ENCODE peak calls at places on chromosomes 2 and 18, in nine cellular contexts. One of them, this sample, is unnamed.

GRCh38 chr2:124437811-124438210 is 412.7 kb downstream of the CNTNAP5 start:
- DNase-seq in Daoy: no peak
- DNase-seq in AG04449: no peak
- DNase-seq in fibroblast of the aortic adventitia: no peak
- DNase-seq in prostate gland: no peak
- DNase-seq in activated naive CD4-positive, alpha-beta T cell: no peak
- DNase-seq in foreskin keratinocyte: no peak
- DNase-seq in HTR-8/SVneo: no peak
- DNase-seq in stimulated activated CD4-positive, alpha-beta T cell treated with anti-CD3 and anti-CD28 coated beads, TNF-alpha, amount 100 ng/mL, for 1 hour: no peak
- DNase-seq in this sample: no peak

GRCh38 chr2:134070281-134070731 is 183.6 kb upstream of the MGAT5 start:
- DNase-seq in Daoy: peak; percentile 43
- DNase-seq in AG04449: no peak
- DNase-seq in fibroblast of the aortic adventitia: no peak
- DNase-seq in prostate gland: no peak
- DNase-seq in activated naive CD4-positive, alpha-beta T cell: no peak
- DNase-seq in foreskin keratinocyte: no peak
- DNase-seq in HTR-8/SVneo: no peak
- DNase-seq in stimulated activated CD4-positive, alpha-beta T cell treated with anti-CD3 and anti-CD28 coated beads, TNF-alpha, amount 100 ng/mL, for 1 hour: no peak
- DNase-seq in this sample: peak; percentile 25

GRCh38 chr2:217058791-217059755 is 199.2 kb upstream of the TNP1 start:
- DNase-seq in Daoy: no peak
- DNase-seq in AG04449: no peak
- DNase-seq in fibroblast of the aortic adventitia: no peak
- DNase-seq in prostate gland: no peak
- DNase-seq in activated naive CD4-positive, alpha-beta T cell: no peak
- DNase-seq in foreskin keratinocyte: peak; percentile 57
- DNase-seq in HTR-8/SVneo: no peak
- DNase-seq in stimulated activated CD4-positive, alpha-beta T cell treated with anti-CD3 and anti-CD28 coated beads, TNF-alpha, amount 100 ng/mL, for 1 hour: no peak
- DNase-seq in this sample: no peak

GRCh38 chr2:109162999-109163398 is 34.0 kb downstream of the SH3RF3 start:
- DNase-seq in Daoy: peak; percentile 86
- DNase-seq in AG04449: no peak
- DNase-seq in fibroblast of the aortic adventitia: peak; percentile 68
- DNase-seq in prostate gland: no peak
- DNase-seq in activated naive CD4-positive, alpha-beta T cell: no peak
- DNase-seq in foreskin keratinocyte: no peak
- DNase-seq in HTR-8/SVneo: no peak
- DNase-seq in stimulated activated CD4-positive, alpha-beta T cell treated with anti-CD3 and anti-CD28 coated beads, TNF-alpha, amount 100 ng/mL, for 1 hour: no peak
- DNase-seq in this sample: no peak

GRCh38 chr2:65023742-65024141 is 32.5 kb upstream of the CEP68 start:
- DNase-seq in Daoy: no peak
- DNase-seq in AG04449: no peak
- DNase-seq in fibroblast of the aortic adventitia: no peak
- DNase-seq in prostate gland: no peak
- DNase-seq in activated naive CD4-positive, alpha-beta T cell: no peak
- DNase-seq in foreskin keratinocyte: no peak
- DNase-seq in HTR-8/SVneo: no peak
- DNase-seq in stimulated activated CD4-positive, alpha-beta T cell treated with anti-CD3 and anti-CD28 coated beads, TNF-alpha, amount 100 ng/mL, for 1 hour: no peak
- DNase-seq in this sample: no peak

GRCh38 chr18:45413180-45413836 is 202.0 kb upstream of the SLC14A2 start:
- DNase-seq in Daoy: no peak
- DNase-seq in AG04449: no peak
- DNase-seq in fibroblast of the aortic adventitia: peak; percentile 83
- DNase-seq in prostate gland: no peak
- DNase-seq in activated naive CD4-positive, alpha-beta T cell: no peak
- DNase-seq in foreskin keratinocyte: no peak
- DNase-seq in HTR-8/SVneo: no peak
- DNase-seq in stimulated activated CD4-positive, alpha-beta T cell treated with anti-CD3 and anti-CD28 coated beads, TNF-alpha, amount 100 ng/mL, for 1 hour: no peak
- DNase-seq in this sample: no peak

GRCh38 chr2:149858214-149858613 is 270.6 kb upstream of the MMADHC start:
- DNase-seq in Daoy: no peak
- DNase-seq in AG04449: peak; percentile 26
- DNase-seq in fibroblast of the aortic adventitia: peak; percentile 64
- DNase-seq in prostate gland: no peak
- DNase-seq in activated naive CD4-positive, alpha-beta T cell: no peak
- DNase-seq in foreskin keratinocyte: no peak
- DNase-seq in HTR-8/SVneo: no peak
- DNase-seq in stimulated activated CD4-positive, alpha-beta T cell treated with anti-CD3 and anti-CD28 coated beads, TNF-alpha, amount 100 ng/mL, for 1 hour: no peak
- DNase-seq in this sample: no peak

GRCh38 chr2:181977661-181978350 is 7.8 kb upstream of the PPP1R1C start:
- DNase-seq in Daoy: peak; percentile 68
- DNase-seq in AG04449: no peak
- DNase-seq in fibroblast of the aortic adventitia: no peak
- DNase-seq in prostate gland: no peak
- DNase-seq in activated naive CD4-positive, alpha-beta T cell: no peak
- DNase-seq in foreskin keratinocyte: peak; percentile 99
- DNase-seq in HTR-8/SVneo: peak; percentile 22
- DNase-seq in stimulated activated CD4-positive, alpha-beta T cell treated with anti-CD3 and anti-CD28 coated beads, TNF-alpha, amount 100 ng/mL, for 1 hour: no peak
- DNase-seq in this sample: peak; percentile 98

GRCh38 chr18:44497294-44497693 is 183.4 kb upstream of the SETBP1 start:
- DNase-seq in Daoy: no peak
- DNase-seq in AG04449: no peak
- DNase-seq in fibroblast of the aortic adventitia: no peak
- DNase-seq in prostate gland: no peak
- DNase-seq in activated naive CD4-positive, alpha-beta T cell: no peak
- DNase-seq in foreskin keratinocyte: no peak
- DNase-seq in HTR-8/SVneo: no peak
- DNase-seq in stimulated activated CD4-positive, alpha-beta T cell treated with anti-CD3 and anti-CD28 coated beads, TNF-alpha, amount 100 ng/mL, for 1 hour: no peak
- DNase-seq in this sample: no peak

GRCh38 chr18:47975105-47975504 is 44.6 kb upstream of the SMAD2 start:
- DNase-seq in Daoy: no peak
- DNase-seq in AG04449: no peak
- DNase-seq in fibroblast of the aortic adventitia: no peak
- DNase-seq in prostate gland: no peak
- DNase-seq in activated naive CD4-positive, alpha-beta T cell: no peak
- DNase-seq in foreskin keratinocyte: no peak
- DNase-seq in HTR-8/SVneo: no peak
- DNase-seq in stimulated activated CD4-positive, alpha-beta T cell treated with anti-CD3 and anti-CD28 coated beads, TNF-alpha, amount 100 ng/mL, for 1 hour: no peak
- DNase-seq in this sample: no peak

GRCh38 chr18:36212301-36212977 is 25.1 kb downstream of the MOCOS start:
- DNase-seq in Daoy: no peak
- DNase-seq in AG04449: no peak
- DNase-seq in fibroblast of the aortic adventitia: peak; percentile 56
- DNase-seq in prostate gland: no peak
- DNase-seq in activated naive CD4-positive, alpha-beta T cell: no peak
- DNase-seq in foreskin keratinocyte: no peak
- DNase-seq in HTR-8/SVneo: no peak
- DNase-seq in stimulated activated CD4-positive, alpha-beta T cell treated with anti-CD3 and anti-CD28 coated beads, TNF-alpha, amount 100 ng/mL, for 1 hour: no peak
- DNase-seq in this sample: no peak

GRCh38 chr2:12764075-12764722 is 47.5 kb downstream of the TRIB2 start:
- DNase-seq in Daoy: peak; percentile 6
- DNase-seq in AG04449: no peak
- DNase-seq in fibroblast of the aortic adventitia: peak; percentile 88
- DNase-seq in prostate gland: no peak
- DNase-seq in activated naive CD4-positive, alpha-beta T cell: no peak
- DNase-seq in foreskin keratinocyte: peak; percentile 30
- DNase-seq in HTR-8/SVneo: no peak
- DNase-seq in stimulated activated CD4-positive, alpha-beta T cell treated with anti-CD3 and anti-CD28 coated beads, TNF-alpha, amount 100 ng/mL, for 1 hour: no peak
- DNase-seq in this sample: peak; percentile 24

GRCh38 chr18:74392323-74392722 is 64.8 kb downstream of the DIPK1C start:
- DNase-seq in Daoy: no peak
- DNase-seq in AG04449: no peak
- DNase-seq in fibroblast of the aortic adventitia: no peak
- DNase-seq in prostate gland: no peak
- DNase-seq in activated naive CD4-positive, alpha-beta T cell: no peak
- DNase-seq in foreskin keratinocyte: no peak
- DNase-seq in HTR-8/SVneo: no peak
- DNase-seq in stimulated activated CD4-positive, alpha-beta T cell treated with anti-CD3 and anti-CD28 coated beads, TNF-alpha, amount 100 ng/mL, for 1 hour: no peak
- DNase-seq in this sample: no peak

GRCh38 chr2:33051586-33052385 is 105.0 kb downstream of the LTBP1 start:
- DNase-seq in Daoy: peak; percentile 56
- DNase-seq in AG04449: no peak
- DNase-seq in fibroblast of the aortic adventitia: peak; percentile 88
- DNase-seq in prostate gland: no peak
- DNase-seq in activated naive CD4-positive, alpha-beta T cell: no peak
- DNase-seq in foreskin keratinocyte: no peak
- DNase-seq in HTR-8/SVneo: no peak
- DNase-seq in stimulated activated CD4-positive, alpha-beta T cell treated with anti-CD3 and anti-CD28 coated beads, TNF-alpha, amount 100 ng/mL, for 1 hour: no peak
- DNase-seq in this sample: peak; percentile 27

GRCh38 chr2:69582582-69583176 is 60.9 kb downstream of the AAK1 start:
- DNase-seq in Daoy: peak; percentile 33
- DNase-seq in AG04449: no peak
- DNase-seq in fibroblast of the aortic adventitia: peak; percentile 63
- DNase-seq in prostate gland: no peak
- DNase-seq in activated naive CD4-positive, alpha-beta T cell: no peak
- DNase-seq in foreskin keratinocyte: no peak
- DNase-seq in HTR-8/SVneo: no peak
- DNase-seq in stimulated activated CD4-positive, alpha-beta T cell treated with anti-CD3 and anti-CD28 coated beads, TNF-alpha, amount 100 ng/mL, for 1 hour: no peak
- DNase-seq in this sample: peak; percentile 19

GRCh38 chr2:174286172-174286571 is 37.8 kb upstream of the OLA1 start:
- DNase-seq in Daoy: no peak
- DNase-seq in AG04449: no peak
- DNase-seq in fibroblast of the aortic adventitia: no peak
- DNase-seq in prostate gland: no peak
- DNase-seq in activated naive CD4-positive, alpha-beta T cell: no peak
- DNase-seq in foreskin keratinocyte: no peak
- DNase-seq in HTR-8/SVneo: no peak
- DNase-seq in stimulated activated CD4-positive, alpha-beta T cell treated with anti-CD3 and anti-CD28 coated beads, TNF-alpha, amount 100 ng/mL, for 1 hour: no peak
- DNase-seq in this sample: no peak

GRCh38 chr2:230814616-230815015 is 50.1 kb upstream of the ITM2C start:
- DNase-seq in Daoy: no peak
- DNase-seq in AG04449: no peak
- DNase-seq in fibroblast of the aortic adventitia: peak; percentile 26
- DNase-seq in prostate gland: no peak
- DNase-seq in activated naive CD4-positive, alpha-beta T cell: no peak
- DNase-seq in foreskin keratinocyte: no peak
- DNase-seq in HTR-8/SVneo: peak; percentile 48
- DNase-seq in stimulated activated CD4-positive, alpha-beta T cell treated with anti-CD3 and anti-CD28 coated beads, TNF-alpha, amount 100 ng/mL, for 1 hour: no peak
- DNase-seq in this sample: no peak

GRCh38 chr2:88071365-88071764 is 3.7 kb downstream of the SMYD1 start:
- DNase-seq in Daoy: no peak
- DNase-seq in AG04449: no peak
- DNase-seq in fibroblast of the aortic adventitia: no peak
- DNase-seq in prostate gland: no peak
- DNase-seq in activated naive CD4-positive, alpha-beta T cell: no peak
- DNase-seq in foreskin keratinocyte: no peak
- DNase-seq in HTR-8/SVneo: no peak
- DNase-seq in stimulated activated CD4-positive, alpha-beta T cell treated with anti-CD3 and anti-CD28 coated beads, TNF-alpha, amount 100 ng/mL, for 1 hour: no peak
- DNase-seq in this sample: no peak

GRCh38 chr2:203857656-203858055 is 9.9 kb upstream of the CTLA4 start:
- DNase-seq in Daoy: no peak
- DNase-seq in AG04449: no peak
- DNase-seq in fibroblast of the aortic adventitia: no peak
- DNase-seq in prostate gland: no peak
- DNase-seq in activated naive CD4-positive, alpha-beta T cell: no peak
- DNase-seq in foreskin keratinocyte: no peak
- DNase-seq in HTR-8/SVneo: no peak
- DNase-seq in stimulated activated CD4-positive, alpha-beta T cell treated with anti-CD3 and anti-CD28 coated beads, TNF-alpha, amount 100 ng/mL, for 1 hour: no peak
- DNase-seq in this sample: no peak

GRCh38 chr2:237149425-237149824 is 63.7 kb downstream of the COPS8 start:
- DNase-seq in Daoy: no peak
- DNase-seq in AG04449: no peak
- DNase-seq in fibroblast of the aortic adventitia: no peak
- DNase-seq in prostate gland: no peak
- DNase-seq in activated naive CD4-positive, alpha-beta T cell: no peak
- DNase-seq in foreskin keratinocyte: peak; percentile 13
- DNase-seq in HTR-8/SVneo: no peak
- DNase-seq in stimulated activated CD4-positive, alpha-beta T cell treated with anti-CD3 and anti-CD28 coated beads, TNF-alpha, amount 100 ng/mL, for 1 hour: no peak
- DNase-seq in this sample: no peak

GRCh38 chr2:36797324-36798070 is 101.0 kb downstream of the VIT start:
- DNase-seq in Daoy: no peak
- DNase-seq in AG04449: no peak
- DNase-seq in fibroblast of the aortic adventitia: no peak
- DNase-seq in prostate gland: no peak
- DNase-seq in activated naive CD4-positive, alpha-beta T cell: no peak
- DNase-seq in foreskin keratinocyte: peak; percentile 21
- DNase-seq in HTR-8/SVneo: peak; percentile 36
- DNase-seq in stimulated activated CD4-positive, alpha-beta T cell treated with anti-CD3 and anti-CD28 coated beads, TNF-alpha, amount 100 ng/mL, for 1 hour: no peak
- DNase-seq in this sample: no peak

GRCh38 chr2:234289789-234290188 is 207.1 kb downstream of the ARL4C start:
- DNase-seq in Daoy: peak; percentile 91
- DNase-seq in AG04449: no peak
- DNase-seq in fibroblast of the aortic adventitia: peak; percentile 92
- DNase-seq in prostate gland: no peak
- DNase-seq in activated naive CD4-positive, alpha-beta T cell: no peak
- DNase-seq in foreskin keratinocyte: peak; percentile 91
- DNase-seq in HTR-8/SVneo: no peak
- DNase-seq in stimulated activated CD4-positive, alpha-beta T cell treated with anti-CD3 and anti-CD28 coated beads, TNF-alpha, amount 100 ng/mL, for 1 hour: no peak
- DNase-seq in this sample: peak; percentile 91

GRCh38 chr2:182761903-182762302 is 45.8 kb downstream of the DNAJC10 start:
- DNase-seq in Daoy: no peak
- DNase-seq in AG04449: no peak
- DNase-seq in fibroblast of the aortic adventitia: peak; percentile 74
- DNase-seq in prostate gland: no peak
- DNase-seq in activated naive CD4-positive, alpha-beta T cell: no peak
- DNase-seq in foreskin keratinocyte: no peak
- DNase-seq in HTR-8/SVneo: no peak
- DNase-seq in stimulated activated CD4-positive, alpha-beta T cell treated with anti-CD3 and anti-CD28 coated beads, TNF-alpha, amount 100 ng/mL, for 1 hour: no peak
- DNase-seq in this sample: no peak

GRCh38 chr2:43612944-43613343 is 17.1 kb upstream of the THADA start:
- DNase-seq in Daoy: no peak
- DNase-seq in AG04449: no peak
- DNase-seq in fibroblast of the aortic adventitia: no peak
- DNase-seq in prostate gland: no peak
- DNase-seq in activated naive CD4-positive, alpha-beta T cell: no peak
- DNase-seq in foreskin keratinocyte: no peak
- DNase-seq in HTR-8/SVneo: no peak
- DNase-seq in stimulated activated CD4-positive, alpha-beta T cell treated with anti-CD3 and anti-CD28 coated beads, TNF-alpha, amount 100 ng/mL, for 1 hour: no peak
- DNase-seq in this sample: no peak

GRCh38 chr2:129828829-129829228 is 150.6 kb upstream of the RAB6C start:
- DNase-seq in Daoy: no peak
- DNase-seq in AG04449: no peak
- DNase-seq in fibroblast of the aortic adventitia: no peak
- DNase-seq in prostate gland: no peak
- DNase-seq in activated naive CD4-positive, alpha-beta T cell: no peak
- DNase-seq in foreskin keratinocyte: no peak
- DNase-seq in HTR-8/SVneo: no peak
- DNase-seq in stimulated activated CD4-positive, alpha-beta T cell treated with anti-CD3 and anti-CD28 coated beads, TNF-alpha, amount 100 ng/mL, for 1 hour: no peak
- DNase-seq in this sample: no peak

GRCh38 chr2:29936005-29936404 is 14.6 kb upstream of the ALK start:
- DNase-seq in Daoy: no peak
- DNase-seq in AG04449: no peak
- DNase-seq in fibroblast of the aortic adventitia: no peak
- DNase-seq in prostate gland: no peak
- DNase-seq in activated naive CD4-positive, alpha-beta T cell: no peak
- DNase-seq in foreskin keratinocyte: no peak
- DNase-seq in HTR-8/SVneo: no peak
- DNase-seq in stimulated activated CD4-positive, alpha-beta T cell treated with anti-CD3 and anti-CD28 coated beads, TNF-alpha, amount 100 ng/mL, for 1 hour: no peak
- DNase-seq in this sample: no peak